ENCODE peak calls at places on chromosomes 13 and 19, in nine cellular contexts. One of them, this sample, is unnamed.

GRCh38 chr13:94470126-94470525 is 9.4 kb downstream of the DCT start:
- DNase-seq in germinal center: no peak
- DNase-seq in stimulated activated CD8-positive, alpha-beta memory T cell treated with anti-CD3 and anti-CD28 coated beads, Interleukin-2, amount 100 ng/mL, for 48 hours: no peak
- DNase-seq in astrocyte of the cerebellum: no peak
- DNase-seq in RPMI7951: no peak
- DNase-seq in Daoy: no peak
- DNase-seq in non-pigmented ciliary epithelial cell: no peak
- DNase-seq in fibroblast of lung: no peak
- DNase-seq in glutamatergic neuron: no peak
- DNase-seq in this sample: no peak

GRCh38 chr13:68257111-68257842 is 1027.1 kb upstream of the PCDH9 start:
- DNase-seq in stimulated activated CD8-positive, alpha-beta memory T cell treated with anti-CD3 and anti-CD28 coated beads, Interleukin-2, amount 100 ng/mL, for 48 hours: no peak
- DNase-seq in glutamatergic neuron: no peak
- DNase-seq in astrocyte of the cerebellum: no peak
- DNase-seq in Daoy: no peak
- DNase-seq in germinal center: no peak
- DNase-seq in fibroblast of lung: peak; percentile 51
- DNase-seq in non-pigmented ciliary epithelial cell: no peak
- DNase-seq in RPMI7951: no peak
- DNase-seq in this sample: peak; percentile 47

GRCh38 chr13:112859817-112860190 is 109.2 kb upstream of the MCF2L start:
- DNase-seq in RPMI7951: peak; percentile 52
- DNase-seq in non-pigmented ciliary epithelial cell: peak; percentile 34
- DNase-seq in germinal center: peak; percentile 25
- DNase-seq in stimulated activated CD8-positive, alpha-beta memory T cell treated with anti-CD3 and anti-CD28 coated beads, Interleukin-2, amount 100 ng/mL, for 48 hours: no peak
- DNase-seq in astrocyte of the cerebellum: peak; percentile 29
- DNase-seq in fibroblast of lung: peak; percentile 69
- DNase-seq in Daoy: peak; percentile 35
- DNase-seq in glutamatergic neuron: peak; percentile 16
- DNase-seq in this sample: peak; percentile 29

GRCh38 chr13:67299072-67299635 is 69.0 kb upstream of the PCDH9 start:
- DNase-seq in non-pigmented ciliary epithelial cell: peak; percentile 84
- DNase-seq in RPMI7951: peak; percentile 0
- DNase-seq in fibroblast of lung: peak; percentile 89
- DNase-seq in glutamatergic neuron: no peak
- DNase-seq in germinal center: no peak
- DNase-seq in astrocyte of the cerebellum: peak; percentile 57
- DNase-seq in Daoy: no peak
- DNase-seq in stimulated activated CD8-positive, alpha-beta memory T cell treated with anti-CD3 and anti-CD28 coated beads, Interleukin-2, amount 100 ng/mL, for 48 hours: no peak
- DNase-seq in this sample: peak; percentile 88

GRCh38 chr19:6887326-6887725 is at the start of gene ADGRE1:
- DNase-seq in non-pigmented ciliary epithelial cell: no peak
- DNase-seq in fibroblast of lung: no peak
- DNase-seq in astrocyte of the cerebellum: no peak
- DNase-seq in germinal center: no peak
- DNase-seq in stimulated activated CD8-positive, alpha-beta memory T cell treated with anti-CD3 and anti-CD28 coated beads, Interleukin-2, amount 100 ng/mL, for 48 hours: no peak
- DNase-seq in glutamatergic neuron: no peak
- DNase-seq in RPMI7951: no peak
- DNase-seq in Daoy: no peak
- DNase-seq in this sample: no peak

GRCh38 chr19:45001087-45001739 is at the start of gene RELB:
- DNase-seq in fibroblast of lung: peak; percentile 84
- DNase-seq in stimulated activated CD8-positive, alpha-beta memory T cell treated with anti-CD3 and anti-CD28 coated beads, Interleukin-2, amount 100 ng/mL, for 48 hours: peak; percentile 94
- DNase-seq in germinal center: peak; percentile 99
- DNase-seq in RPMI7951: peak; percentile 89
- DNase-seq in astrocyte of the cerebellum: peak; percentile 58
- DNase-seq in non-pigmented ciliary epithelial cell: peak; percentile 35
- DNase-seq in glutamatergic neuron: peak; percentile 96
- DNase-seq in Daoy: peak; percentile 97
- DNase-seq in this sample: peak; percentile 55

GRCh38 chr19:14004619-14005380 is 1.3 kb downstream of the RFX1 start:
- DNase-seq in germinal center: no peak
- DNase-seq in glutamatergic neuron: no peak
- DNase-seq in stimulated activated CD8-positive, alpha-beta memory T cell treated with anti-CD3 and anti-CD28 coated beads, Interleukin-2, amount 100 ng/mL, for 48 hours: no peak
- DNase-seq in RPMI7951: no peak
- DNase-seq in fibroblast of lung: no peak
- DNase-seq in Daoy: no peak
- DNase-seq in non-pigmented ciliary epithelial cell: no peak
- DNase-seq in astrocyte of the cerebellum: no peak
- DNase-seq in this sample: no peak

GRCh38 chr13:75770164-75771145 is 134.3 kb downstream of the LMO7 start:
- DNase-seq in glutamatergic neuron: no peak
- DNase-seq in germinal center: no peak
- DNase-seq in Daoy: no peak
- DNase-seq in fibroblast of lung: peak; percentile 36
- DNase-seq in astrocyte of the cerebellum: no peak
- DNase-seq in non-pigmented ciliary epithelial cell: no peak
- DNase-seq in stimulated activated CD8-positive, alpha-beta memory T cell treated with anti-CD3 and anti-CD28 coated beads, Interleukin-2, amount 100 ng/mL, for 48 hours: no peak
- DNase-seq in RPMI7951: no peak
- DNase-seq in this sample: no peak

GRCh38 chr13:52371736-52372247 is 34.2 kb downstream of the THSD1 start:
- DNase-seq in Daoy: peak; percentile 66
- DNase-seq in glutamatergic neuron: peak; percentile 50
- DNase-seq in non-pigmented ciliary epithelial cell: no peak
- DNase-seq in germinal center: no peak
- DNase-seq in astrocyte of the cerebellum: peak; percentile 38
- DNase-seq in stimulated activated CD8-positive, alpha-beta memory T cell treated with anti-CD3 and anti-CD28 coated beads, Interleukin-2, amount 100 ng/mL, for 48 hours: no peak
- DNase-seq in RPMI7951: peak; percentile 83
- DNase-seq in fibroblast of lung: peak; percentile 32
- DNase-seq in this sample: peak; percentile 80

GRCh38 chr13:20826810-20827560 is 53.2 kb upstream of the EEF1AKMT1 start:
- DNase-seq in astrocyte of the cerebellum: no peak
- DNase-seq in stimulated activated CD8-positive, alpha-beta memory T cell treated with anti-CD3 and anti-CD28 coated beads, Interleukin-2, amount 100 ng/mL, for 48 hours: no peak
- DNase-seq in glutamatergic neuron: no peak
- DNase-seq in germinal center: no peak
- DNase-seq in fibroblast of lung: no peak
- DNase-seq in Daoy: no peak
- DNase-seq in non-pigmented ciliary epithelial cell: no peak
- DNase-seq in RPMI7951: no peak
- DNase-seq in this sample: no peak

GRCh38 chr13:91058066-91058465 is 289.4 kb upstream of the MIR17HG start:
- DNase-seq in stimulated activated CD8-positive, alpha-beta memory T cell treated with anti-CD3 and anti-CD28 coated beads, Interleukin-2, amount 100 ng/mL, for 48 hours: no peak
- DNase-seq in glutamatergic neuron: no peak
- DNase-seq in RPMI7951: no peak
- DNase-seq in Daoy: no peak
- DNase-seq in germinal center: no peak
- DNase-seq in non-pigmented ciliary epithelial cell: no peak
- DNase-seq in fibroblast of lung: peak; percentile 23
- DNase-seq in astrocyte of the cerebellum: peak; percentile 19
- DNase-seq in this sample: no peak

GRCh38 chr19:44689290-44690130 is 9.4 kb upstream of the CEACAM16 start:
- DNase-seq in RPMI7951: peak; percentile 60
- DNase-seq in fibroblast of lung: peak; percentile 81
- DNase-seq in non-pigmented ciliary epithelial cell: no peak
- DNase-seq in astrocyte of the cerebellum: peak; percentile 57
- DNase-seq in glutamatergic neuron: peak; percentile 88
- DNase-seq in stimulated activated CD8-positive, alpha-beta memory T cell treated with anti-CD3 and anti-CD28 coated beads, Interleukin-2, amount 100 ng/mL, for 48 hours: peak; percentile 83
- DNase-seq in Daoy: peak; percentile 80
- DNase-seq in germinal center: peak; percentile 67
- DNase-seq in this sample: no peak

GRCh38 chr19:3510727-3511126 is 4.6 kb downstream of the FZR1 start:
- DNase-seq in non-pigmented ciliary epithelial cell: no peak
- DNase-seq in RPMI7951: no peak
- DNase-seq in astrocyte of the cerebellum: no peak
- DNase-seq in stimulated activated CD8-positive, alpha-beta memory T cell treated with anti-CD3 and anti-CD28 coated beads, Interleukin-2, amount 100 ng/mL, for 48 hours: no peak
- DNase-seq in fibroblast of lung: no peak
- DNase-seq in Daoy: no peak
- DNase-seq in germinal center: no peak
- DNase-seq in glutamatergic neuron: no peak
- DNase-seq in this sample: no peak

GRCh38 chr13:60642552-60642951 is 245.5 kb downstream of the TDRD3 start:
- DNase-seq in Daoy: no peak
- DNase-seq in glutamatergic neuron: no peak
- DNase-seq in fibroblast of lung: no peak
- DNase-seq in germinal center: no peak
- DNase-seq in stimulated activated CD8-positive, alpha-beta memory T cell treated with anti-CD3 and anti-CD28 coated beads, Interleukin-2, amount 100 ng/mL, for 48 hours: no peak
- DNase-seq in RPMI7951: no peak
- DNase-seq in astrocyte of the cerebellum: no peak
- DNase-seq in non-pigmented ciliary epithelial cell: no peak
- DNase-seq in this sample: no peak

GRCh38 chr19:30719189-30719990 is 347.2 kb downstream of the ZNF536 start:
- DNase-seq in glutamatergic neuron: peak; percentile 39
- DNase-seq in stimulated activated CD8-positive, alpha-beta memory T cell treated with anti-CD3 and anti-CD28 coated beads, Interleukin-2, amount 100 ng/mL, for 48 hours: no peak
- DNase-seq in non-pigmented ciliary epithelial cell: no peak
- DNase-seq in germinal center: peak; percentile 6
- DNase-seq in RPMI7951: peak; percentile 47
- DNase-seq in Daoy: peak; percentile 76
- DNase-seq in fibroblast of lung: peak; percentile 18
- DNase-seq in astrocyte of the cerebellum: no peak
- DNase-seq in this sample: no peak

GRCh38 chr19:24159707-24160106 is 72.7 kb downstream of the ZNF254 start:
- DNase-seq in RPMI7951: no peak
- DNase-seq in glutamatergic neuron: no peak
- DNase-seq in astrocyte of the cerebellum: no peak
- DNase-seq in non-pigmented ciliary epithelial cell: no peak
- DNase-seq in Daoy: no peak
- DNase-seq in stimulated activated CD8-positive, alpha-beta memory T cell treated with anti-CD3 and anti-CD28 coated beads, Interleukin-2, amount 100 ng/mL, for 48 hours: no peak
- DNase-seq in fibroblast of lung: peak; percentile 3
- DNase-seq in germinal center: no peak
- DNase-seq in this sample: no peak

GRCh38 chr19:55474269-55475265 is 1.9 kb upstream of the ZNF628 start:
- DNase-seq in RPMI7951: peak; percentile 95
- DNase-seq in germinal center: no peak
- DNase-seq in Daoy: peak; percentile 91
- DNase-seq in fibroblast of lung: no peak
- DNase-seq in astrocyte of the cerebellum: peak; percentile 75
- DNase-seq in non-pigmented ciliary epithelial cell: no peak
- DNase-seq in stimulated activated CD8-positive, alpha-beta memory T cell treated with anti-CD3 and anti-CD28 coated beads, Interleukin-2, amount 100 ng/mL, for 48 hours: no peak
- DNase-seq in glutamatergic neuron: no peak
- DNase-seq in this sample: no peak

GRCh38 chr13:52665325-52665724 is 12.7 kb downstream of the SUGT1 start:
- DNase-seq in Daoy: no peak
- DNase-seq in non-pigmented ciliary epithelial cell: no peak
- DNase-seq in stimulated activated CD8-positive, alpha-beta memory T cell treated with anti-CD3 and anti-CD28 coated beads, Interleukin-2, amount 100 ng/mL, for 48 hours: no peak
- DNase-seq in glutamatergic neuron: no peak
- DNase-seq in fibroblast of lung: peak; percentile 37
- DNase-seq in astrocyte of the cerebellum: peak; percentile 5
- DNase-seq in germinal center: peak; percentile 31
- DNase-seq in RPMI7951: peak; percentile 20
- DNase-seq in this sample: no peak

GRCh38 chr19:34345934-34346333 is 19.1 kb upstream of the GPI start:
- DNase-seq in non-pigmented ciliary epithelial cell: no peak
- DNase-seq in fibroblast of lung: peak; percentile 63
- DNase-seq in astrocyte of the cerebellum: peak; percentile 40
- DNase-seq in stimulated activated CD8-positive, alpha-beta memory T cell treated with anti-CD3 and anti-CD28 coated beads, Interleukin-2, amount 100 ng/mL, for 48 hours: peak; percentile 55
- DNase-seq in RPMI7951: peak; percentile 76
- DNase-seq in germinal center: peak; percentile 84
- DNase-seq in Daoy: peak; percentile 68
- DNase-seq in glutamatergic neuron: peak; percentile 93
- DNase-seq in this sample: no peak

GRCh38 chr13:21081926-21082325 is 20.5 kb upstream of the LATS2 start:
- DNase-seq in Daoy: no peak
- DNase-seq in astrocyte of the cerebellum: no peak
- DNase-seq in RPMI7951: no peak
- DNase-seq in germinal center: no peak
- DNase-seq in glutamatergic neuron: no peak
- DNase-seq in fibroblast of lung: no peak
- DNase-seq in non-pigmented ciliary epithelial cell: no peak
- DNase-seq in stimulated activated CD8-positive, alpha-beta memory T cell treated with anti-CD3 and anti-CD28 coated beads, Interleukin-2, amount 100 ng/mL, for 48 hours: no peak
- DNase-seq in this sample: no peak

GRCh38 chr13:39448831-39449230 is 154.2 kb downstream of the LHFPL6 start:
- DNase-seq in glutamatergic neuron: no peak
- DNase-seq in astrocyte of the cerebellum: no peak
- DNase-seq in stimulated activated CD8-positive, alpha-beta memory T cell treated with anti-CD3 and anti-CD28 coated beads, Interleukin-2, amount 100 ng/mL, for 48 hours: no peak
- DNase-seq in Daoy: no peak
- DNase-seq in non-pigmented ciliary epithelial cell: no peak
- DNase-seq in germinal center: no peak
- DNase-seq in fibroblast of lung: no peak
- DNase-seq in RPMI7951: no peak
- DNase-seq in this sample: no peak

GRCh38 chr13:102978168-102978567 is 88.0 kb downstream of the SLC10A2 start:
- DNase-seq in RPMI7951: peak; percentile 42
- DNase-seq in Daoy: no peak
- DNase-seq in fibroblast of lung: peak; percentile 6
- DNase-seq in astrocyte of the cerebellum: no peak
- DNase-seq in stimulated activated CD8-positive, alpha-beta memory T cell treated with anti-CD3 and anti-CD28 coated beads, Interleukin-2, amount 100 ng/mL, for 48 hours: no peak
- DNase-seq in germinal center: no peak
- DNase-seq in glutamatergic neuron: no peak
- DNase-seq in non-pigmented ciliary epithelial cell: no peak
- DNase-seq in this sample: no peak

GRCh38 chr13:82506805-82507404 is 1375.4 kb downstream of the SLITRK1 start:
- DNase-seq in glutamatergic neuron: no peak
- DNase-seq in fibroblast of lung: no peak
- DNase-seq in stimulated activated CD8-positive, alpha-beta memory T cell treated with anti-CD3 and anti-CD28 coated beads, Interleukin-2, amount 100 ng/mL, for 48 hours: no peak
- DNase-seq in astrocyte of the cerebellum: no peak
- DNase-seq in RPMI7951: no peak
- DNase-seq in non-pigmented ciliary epithelial cell: no peak
- DNase-seq in germinal center: no peak
- DNase-seq in Daoy: no peak
- DNase-seq in this sample: no peak